ENCODE peak calls at places on chromosomes 16 and 17, in six cellular contexts. Q is NCI-H510A treated with DMSO at 0.1 percent for 48 hours, X is AG10803, C is omental fat pad, J is HepG2, Z is psoas muscle. S is an unnamed sample.

GRCh38 chr17:56834380-56835258 is 668 bp downstream of the DGKE start:
- DNase-seq in Q (peak), X (peak), C (no peak), J (peak), Z (peak), S (peak)

GRCh38 chr16:16083421-16084156 is 134.2 kb downstream of the ABCC1 start:
- DNase-seq in Q (no peak), X (no peak), C (no peak), J (peak), Z (no peak), S (no peak)

GRCh38 chr16:67199011-67199807 is at the start of gene ELMO3:
- DNase-seq in Q (no peak), X (no peak), C (no peak), J (no peak), Z (no peak), S (peak)

GRCh38 chr17:54439816-54440215 is 460.8 kb upstream of the TOM1L1 start:
- DNase-seq in Q (no peak), X (no peak), C (no peak), J (no peak), Z (no peak), S (no peak)

GRCh38 chr16:87463722-87464690 is 28.8 kb downstream of the ZCCHC14 start:
- DNase-seq in Q (no peak), X (peak), C (no peak), J (peak), Z (no peak), S (no peak)

GRCh38 chr17:10099051-10099571 is 99.3 kb downstream of the GAS7 start:
- DNase-seq in Q (no peak), X (peak), C (no peak), J (no peak), Z (no peak), S (no peak)

GRCh38 chr16:51152691-51153261 is 1.7 kb upstream of the SALL1 start:
- DNase-seq in Q (peak), X (peak), C (no peak), J (no peak), Z (no peak), S (no peak)

GRCh38 chr16:77919761-77920415 is 102.5 kb upstream of the CLEC3A start:
- DNase-seq in Q (no peak), X (no peak), C (no peak), J (no peak), Z (no peak), S (no peak)

GRCh38 chr16:48576927-48577326 is 33.1 kb downstream of the N4BP1 start:
- DNase-seq in Q (no peak), X (no peak), C (no peak), J (peak), Z (no peak), S (no peak)

GRCh38 chr16:58475220-58475619 is 24.7 kb upstream of the NDRG4 start:
- DNase-seq in Q (no peak), X (no peak), C (no peak), J (no peak), Z (no peak), S (no peak)

GRCh38 chr16:27316038-27316680 is 2.4 kb downstream of the IL4R start:
- DNase-seq in Q (no peak), X (no peak), C (no peak), J (no peak), Z (no peak), S (no peak)